ENCODE peak calls at places on chromosomes 5 and 9, in seven cellular contexts. Q is naive thymus-derived CD4-positive, alpha-beta T cell; N is psoas muscle; E is suprapubic skin; A is keratinocyte; L is MM.1S; G is neural progenitor cell. K is an unnamed sample. For H3K4me1 and H3K36me3, the result is how much of the 10 kb centered on the place peaks cover.

GRCh38 chr5:54944364-54944763 is 41.0 kb downstream of the ESM1 start:
- DNase-seq in G (peak), Q (no peak), A (no peak), N (no peak), E (no peak), L (peak), K (no peak)

GRCh38 chr9:1979815-1980367 is 35.3 kb upstream of the SMARCA2 start:
- DNase-seq in A (no peak), E (peak), L (peak), Q (no peak), N (peak), G (no peak), K (peak)

GRCh38 chr9:113520109-113520642 is 56.6 kb downstream of the RGS3 start:
- DNase-seq in L (no peak), Q (peak), E (no peak), N (no peak), G (no peak), A (no peak), K (no peak)

GRCh38 chr9:127330501-127330900 is 65.9 kb downstream of the GARNL3 start:
- DNase-seq in Q (no peak), A (no peak), E (no peak), G (no peak), N (no peak), L (no peak), K (no peak)

GRCh38 chr5:90983148-90983547 is 400.0 kb downstream of the ARRDC3 start:
- DNase-seq in G (no peak), E (no peak), L (no peak), Q (no peak), N (no peak), A (peak), K (no peak)

GRCh38 chr9:110950041-110950645 is 88.1 kb downstream of the LPAR1 start:
- DNase-seq in A (no peak), E (no peak), Q (no peak), G (no peak), N (no peak), L (no peak), K (no peak)

GRCh38 chr5:114055318-114055788 is 306.5 kb upstream of the KCNN2 start:
- DNase-seq in L (no peak), Q (no peak), A (no peak), N (peak), G (peak), E (no peak), K (peak)

GRCh38 chr9:131635285-131635684 is 90.0 kb downstream of the PRRT1B start:
- DNase-seq in E (peak), L (no peak), Q (peak), G (peak), N (peak), A (peak), K (peak)

GRCh38 chr5:130111723-130112122 is 207.5 kb downstream of the CHSY3 start:
- DNase-seq in E (no peak), N (no peak), L (peak), A (no peak), G (no peak), Q (no peak), K (no peak)

GRCh38 chr9:105328872-105329728 is 84.6 kb downstream of the SLC44A1 start:
- DNase-seq in G (no peak), A (no peak), L (no peak), N (peak), E (peak), Q (no peak), K (peak)

GRCh38 chr5:168747987-168748777 is 169.0 kb upstream of the PANK3 start:
- DNase-seq in Q (peak), E (no peak), L (peak), A (peak), G (peak), N (no peak), K (peak)

GRCh38 chr5:78518365-78519197 is 130.0 kb downstream of the LHFPL2 start:
- DNase-seq in Q (no peak), N (peak), G (no peak), L (no peak), E (no peak), A (no peak), K (peak)

GRCh38 chr9:130661461-130662098 is 2.8 kb upstream of the PRDM12 start:
- DNase-seq in N (no peak), L (no peak), A (no peak), Q (no peak), G (peak), E (no peak), K (no peak)

GRCh38 chr9:86550411-86550810 is 196.2 kb upstream of the TUT7 start:
- DNase-seq in A (no peak), G (no peak), E (no peak), Q (no peak), L (no peak), N (no peak), K (no peak)

GRCh38 chr5:446864-447263 is 3.9 kb downstream of the EXOC3 start:
- DNase-seq in A (no peak), L (peak), E (peak), N (no peak), G (peak), Q (peak), K (no peak)

GRCh38 chr5:118984602-118985001 is 3.7 kb downstream of the DTWD2 start:
- DNase-seq in Q (no peak), G (no peak), N (no peak), E (no peak), A (no peak), L (no peak), K (no peak)

GRCh38 chr9:135817951-135818717 is 89.2 kb downstream of the CAMSAP1 start:
- DNase-seq in A (no peak), G (no peak), N (no peak), E (peak), Q (no peak), L (no peak), K (no peak)

GRCh38 chr5:134784241-134784920 is 25.8 kb downstream of the DDX46 start:
- DNase-seq in A (no peak), Q (no peak), E (no peak), G (no peak), L (no peak), N (no peak), K (no peak)

GRCh38 chr9:88605500-88606172 is 70.7 kb downstream of the NXNL2 start:
- DNase-seq in N (no peak), E (no peak), G (no peak), A (no peak), L (no peak), Q (no peak), K (no peak)

GRCh38 chr5:107539163-107539445 is 131.6 kb downstream of the EFNA5 start:
- DNase-seq in G (no peak), A (no peak), N (no peak), E (no peak), L (no peak), Q (no peak), K (no peak)

GRCh38 chr9:94867281-94867841 is 140.9 kb downstream of the AOPEP start:
- DNase-seq in G (peak), N (peak), Q (no peak), A (no peak), L (no peak), E (no peak), K (peak)

GRCh38 chr9:113993838-113994540 is 84.1 kb downstream of the AMBP start:
- DNase-seq in A (no peak), G (no peak), L (peak), N (peak), Q (no peak), E (peak), K (peak)

GRCh38 chr5:57316798-57317327 is 143.0 kb downstream of the GPBP1 start:
- DNase-seq in A (no peak), Q (no peak), L (peak), N (no peak), E (no peak), G (no peak), K (no peak)

GRCh38 chr9:104923740-104924139 is 4.2 kb downstream of the ABCA1 start:
- DNase-seq in Q (no peak), N (no peak), A (no peak), G (no peak), L (no peak), E (no peak), K (no peak)

GRCh38 chr9:137055385-137056364 is 1.8 kb upstream of the ENTPD2 start:
- DNase-seq in N (peak), L (no peak), Q (no peak), G (peak), E (no peak), A (no peak), K (peak)

GRCh38 chr5:114296191-114296590 is 65.7 kb upstream of the KCNN2 start:
- DNase-seq in N (no peak), L (no peak), Q (no peak), A (no peak), G (no peak), E (no peak), K (no peak)

GRCh38 chr5:77232959-77233358 is 22.5 kb downstream of the PDE8B start:
- DNase-seq in Q (no peak), G (no peak), A (no peak), E (no peak), L (no peak), N (no peak), K (no peak)

GRCh38 chr5:62115009-62115408 is 191.0 kb upstream of the KIF2A start:
- DNase-seq in A (no peak), N (no peak), E (no peak), Q (no peak), L (no peak), G (no peak), K (no peak)

GRCh38 chr9:123111977-123112869 is 78.8 kb downstream of the GPR21 start:
- DNase-seq in E (no peak), N (peak), G (peak), Q (no peak), L (peak), A (no peak), K (peak)

GRCh38 chr9:76562511-76562911 is 103.5 kb downstream of the GCNT1 start:
- DNase-seq in N (no peak), L (peak), A (no peak), G (no peak), E (no peak), Q (no peak), K (no peak)

GRCh38 chr9:22976454-22976853 is 529.8 kb downstream of the DMRTA1 start:
- DNase-seq in A (no peak), Q (no peak), L (no peak), E (no peak), G (no peak), N (no peak), K (no peak)

GRCh38 chr5:78795757-78796156 is 147.2 kb upstream of the LHFPL2 start:
- DNase-seq in Q (no peak), N (no peak), E (no peak), A (no peak), L (no peak), G (no peak), K (no peak)

GRCh38 chr9:81871695-81872094 is 56.5 kb upstream of the SPATA31D4 start:
- DNase-seq in Q (no peak), L (no peak), A (no peak), E (no peak), N (no peak), G (no peak), K (no peak)

GRCh38 chr9:131656356-131657030 is 83.4 kb downstream of the RAPGEF1 start:
- DNase-seq in G (no peak), N (peak), L (peak), A (peak), Q (no peak), E (peak), K (peak)

GRCh38 chr5:149672701-149673455 is 57.2 kb upstream of the PPARGC1B start:
- DNase-seq in E (no peak), A (no peak), L (no peak), N (no peak), Q (no peak), G (no peak), K (no peak)

GRCh38 chr5:126339215-126339805 is 83.9 kb upstream of the GRAMD2B start:
- DNase-seq in A (no peak), N (no peak), Q (no peak), G (peak), E (no peak), L (peak), K (no peak)

GRCh38 chr9:21684831-21685362 is 117.5 kb upstream of the MTAP start:
- DNase-seq in E (no peak), N (no peak), G (no peak), Q (peak), L (no peak), A (peak), K (no peak)

GRCh38 chr9:93004561-93004960 is 53.9 kb upstream of the SUSD3 start:
- DNase-seq in G (no peak), A (no peak), L (no peak), E (no peak), N (no peak), Q (no peak), K (no peak)

GRCh38 chr5:38660194-38660668 is 103.8 kb upstream of the LIFR start:
- DNase-seq in G (peak), L (no peak), A (no peak), E (no peak), N (no peak), Q (no peak), K (peak)

GRCh38 chr5:148290271-148291195 is 21.7 kb upstream of the SPINK7 start:
- DNase-seq in N (no peak), G (peak), Q (no peak), A (no peak), L (peak), E (no peak), K (no peak)

GRCh38 chr5:81393783-81394718 is at the start of gene ACOT12:
- DNase-seq in E (no peak), G (peak), L (no peak), A (no peak), N (no peak), Q (no peak), K (peak)
- H3K4me1 ChIP-seq in E (under half), G (under half), L (under half), A (under half), N (under half), Q (under half), K (under half)

GRCh38 chr5:142611154-142611553 is 74.7 kb downstream of the FGF1 start:
- DNase-seq in N (peak), G (peak), L (peak), A (no peak), E (peak), Q (peak), K (peak)
- H3K27ac ChIP-seq in N (no peak), G (no peak), L (no peak), A (no peak), E (no peak), Q (no peak), K (no peak)

GRCh38 chr9:117293199-117294114 is 121.4 kb downstream of the ASTN2 start:
- DNase-seq in Q (no peak), G (no peak), N (no peak), L (no peak), A (no peak), E (no peak), K (no peak)
- H3K36me3 ChIP-seq in Q (under half), G (under half), N (under half), L (under half), A (under half), E (under half), K (under half)

GRCh38 chr9:125651907-125652306 is 55.1 kb downstream of the MAPKAP1 start:
- DNase-seq in L (no peak), N (no peak), Q (no peak), E (no peak), A (no peak), G (no peak), K (no peak)
- H3K4me1 ChIP-seq in L (under half), N (under half), Q (under half), E (under half), A (under half), G (half or more), K (under half)

DNA sequence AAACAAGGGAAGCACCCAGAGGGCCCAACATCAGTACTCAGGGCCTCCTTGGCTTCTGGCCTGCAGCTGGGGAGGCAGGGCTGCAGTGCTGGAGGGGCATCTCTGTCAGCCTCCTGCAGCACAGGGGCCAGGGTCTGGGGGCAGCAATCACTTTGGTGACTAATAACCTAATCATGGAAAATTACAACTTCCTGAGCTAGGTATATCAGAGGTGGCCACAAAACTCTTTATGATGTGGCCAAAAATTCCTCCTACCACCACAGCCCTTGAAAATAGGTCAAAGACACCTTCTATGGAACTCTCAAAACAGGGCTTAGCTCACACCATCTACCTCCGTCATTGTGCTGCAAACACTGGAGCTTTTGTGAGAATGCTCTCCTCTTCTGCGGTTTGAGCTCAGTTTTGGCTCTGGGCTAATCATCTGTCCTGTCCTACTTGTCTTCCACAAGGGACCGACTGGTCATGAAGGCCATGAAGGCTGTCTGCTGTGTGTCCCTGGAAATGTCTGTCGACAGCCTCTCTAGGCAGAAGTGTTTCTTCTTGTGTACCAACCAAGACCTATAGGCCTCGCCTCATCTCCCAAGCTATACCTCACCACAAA is 28.6 kb downstream of the CSF2 start:
- DNase-seq in Q (peak), N (no peak), G (no peak), L (no peak), E (no peak), A (no peak), K (no peak)
- H3K27ac ChIP-seq in Q (no peak), N (no peak), G (no peak), L (peak), E (no peak), A (no peak), K (no peak)

GRCh38 chr9:134418986-134419683 is 92.9 kb downstream of the RXRA start:
- DNase-seq in E (no peak), G (no peak), A (no peak), N (no peak), Q (no peak), L (no peak), K (no peak)
- H3K36me3 ChIP-seq in E (half or more), G (under half), A (under half), N (under half), Q (under half), L (under half), K (half or more)

K was measured in heart right ventricle.